ENCODE peak calls at places on chromosome 19, in nine cellular contexts. One of them, this sample, is unnamed.

GRCh38 chr19:5074830-5075394 is 106.0 kb downstream of the KDM4B start:
- DNase-seq in HCT116: no peak
- DNase-seq in H1: no peak
- DNase-seq in esophagus muscularis mucosa: no peak
- DNase-seq in upper lobe of left lung: no peak
- DNase-seq in transverse colon: no peak
- DNase-seq in GM12891: no peak
- DNase-seq in breast epithelium: no peak
- DNase-seq in GM12892: no peak
- DNase-seq in this sample: no peak

GRCh38 chr19:20162821-20163220 is 4.2 kb upstream of the ZNF486 start:
- DNase-seq in HCT116: no peak
- DNase-seq in H1: no peak
- DNase-seq in esophagus muscularis mucosa: no peak
- DNase-seq in upper lobe of left lung: peak
- DNase-seq in transverse colon: no peak
- DNase-seq in GM12891: no peak
- DNase-seq in breast epithelium: no peak
- DNase-seq in GM12892: no peak
- DNase-seq in this sample: peak

GRCh38 chr19:49340865-49341718 is 5.9 kb downstream of the CD37 start:
- DNase-seq in HCT116: no peak
- DNase-seq in H1: no peak
- DNase-seq in esophagus muscularis mucosa: no peak
- DNase-seq in upper lobe of left lung: no peak
- DNase-seq in transverse colon: no peak
- DNase-seq in GM12891: no peak
- DNase-seq in breast epithelium: peak
- DNase-seq in GM12892: no peak
- DNase-seq in this sample: peak

GRCh38 chr19:5339950-5340636 is 519 bp downstream of the PTPRS start:
- DNase-seq in HCT116: no peak
- DNase-seq in H1: no peak
- DNase-seq in esophagus muscularis mucosa: no peak
- DNase-seq in upper lobe of left lung: no peak
- DNase-seq in transverse colon: no peak
- DNase-seq in GM12891: no peak
- DNase-seq in breast epithelium: no peak
- DNase-seq in GM12892: no peak
- DNase-seq in this sample: no peak

GRCh38 chr19:4567584-4568071 is 8.1 kb upstream of the SEMA6B start:
- DNase-seq in HCT116: no peak
- DNase-seq in H1: peak
- DNase-seq in esophagus muscularis mucosa: no peak
- DNase-seq in upper lobe of left lung: peak
- DNase-seq in transverse colon: peak
- DNase-seq in GM12891: no peak
- DNase-seq in breast epithelium: peak
- DNase-seq in GM12892: no peak
- DNase-seq in this sample: peak

GRCh38 chr19:1840541-1841115 is 7.7 kb downstream of the REXO1 start:
- DNase-seq in HCT116: no peak
- DNase-seq in H1: no peak
- DNase-seq in esophagus muscularis mucosa: no peak
- DNase-seq in upper lobe of left lung: no peak
- DNase-seq in transverse colon: no peak
- DNase-seq in GM12891: no peak
- DNase-seq in breast epithelium: no peak
- DNase-seq in GM12892: no peak
- DNase-seq in this sample: peak

GRCh38 chr19:489418-490196 is 6.7 kb upstream of the MADCAM1 start:
- DNase-seq in HCT116: no peak
- DNase-seq in H1: peak
- DNase-seq in esophagus muscularis mucosa: no peak
- DNase-seq in upper lobe of left lung: no peak
- DNase-seq in transverse colon: no peak
- DNase-seq in GM12891: no peak
- DNase-seq in breast epithelium: no peak
- DNase-seq in GM12892: peak
- DNase-seq in this sample: no peak

GRCh38 chr19:3701200-3701599 is 932 bp upstream of the PIP5K1C start:
- DNase-seq in HCT116: no peak
- DNase-seq in H1: no peak
- DNase-seq in esophagus muscularis mucosa: no peak
- DNase-seq in upper lobe of left lung: no peak
- DNase-seq in transverse colon: no peak
- DNase-seq in GM12891: no peak
- DNase-seq in breast epithelium: no peak
- DNase-seq in GM12892: no peak
- DNase-seq in this sample: no peak

GRCh38 chr19:40461669-40462221 is 3.8 kb downstream of the BLVRB start:
- DNase-seq in HCT116: no peak
- DNase-seq in H1: no peak
- DNase-seq in esophagus muscularis mucosa: no peak
- DNase-seq in upper lobe of left lung: peak
- DNase-seq in transverse colon: peak
- DNase-seq in GM12891: no peak
- DNase-seq in breast epithelium: peak
- DNase-seq in GM12892: no peak
- DNase-seq in this sample: peak

GRCh38 chr19:40596608-40597328 is 4.4 kb upstream of the LTBP4 start:
- DNase-seq in HCT116: peak
- DNase-seq in H1: peak
- DNase-seq in esophagus muscularis mucosa: no peak
- DNase-seq in upper lobe of left lung: peak
- DNase-seq in transverse colon: peak
- DNase-seq in GM12891: no peak
- DNase-seq in breast epithelium: no peak
- DNase-seq in GM12892: no peak
- DNase-seq in this sample: no peak

GRCh38 chr19:9673912-9674668 is 810 bp downstream of the ZNF562 start:
- DNase-seq in HCT116: peak
- DNase-seq in H1: no peak
- DNase-seq in esophagus muscularis mucosa: no peak
- DNase-seq in upper lobe of left lung: no peak
- DNase-seq in transverse colon: no peak
- DNase-seq in GM12891: no peak
- DNase-seq in breast epithelium: no peak
- DNase-seq in GM12892: no peak
- DNase-seq in this sample: no peak

GRCh38 chr19:29216021-29216420 is 3.1 kb upstream of the UQCRFS1 start:
- DNase-seq in HCT116: no peak
- DNase-seq in H1: no peak
- DNase-seq in esophagus muscularis mucosa: no peak
- DNase-seq in upper lobe of left lung: no peak
- DNase-seq in transverse colon: no peak
- DNase-seq in GM12891: no peak
- DNase-seq in breast epithelium: no peak
- DNase-seq in GM12892: no peak
- DNase-seq in this sample: no peak

GRCh38 chr19:28532765-28533341 is 680.1 kb downstream of the UQCRFS1 start:
- DNase-seq in HCT116: no peak
- DNase-seq in H1: no peak
- DNase-seq in esophagus muscularis mucosa: no peak
- DNase-seq in upper lobe of left lung: no peak
- DNase-seq in transverse colon: no peak
- DNase-seq in GM12891: no peak
- DNase-seq in breast epithelium: no peak
- DNase-seq in GM12892: no peak
- DNase-seq in this sample: no peak

GRCh38 chr19:33819875-33820781 is 23.5 kb downstream of the KCTD15 start:
- DNase-seq in HCT116: no peak
- DNase-seq in H1: peak
- DNase-seq in esophagus muscularis mucosa: no peak
- DNase-seq in upper lobe of left lung: peak
- DNase-seq in transverse colon: peak
- DNase-seq in GM12891: no peak
- DNase-seq in breast epithelium: no peak
- DNase-seq in GM12892: no peak
- DNase-seq in this sample: peak

GRCh38 chr19:40057166-40057565 is 1.1 kb upstream of the ZNF780B start:
- DNase-seq in HCT116: no peak
- DNase-seq in H1: no peak
- DNase-seq in esophagus muscularis mucosa: no peak
- DNase-seq in upper lobe of left lung: no peak
- DNase-seq in transverse colon: no peak
- DNase-seq in GM12891: no peak
- DNase-seq in breast epithelium: no peak
- DNase-seq in GM12892: no peak
- DNase-seq in this sample: no peak

GRCh38 chr19:18408053-18408476 is 10.6 kb upstream of the LRRC25 start:
- DNase-seq in HCT116: no peak
- DNase-seq in H1: peak
- DNase-seq in esophagus muscularis mucosa: no peak
- DNase-seq in upper lobe of left lung: peak
- DNase-seq in transverse colon: peak
- DNase-seq in GM12891: no peak
- DNase-seq in breast epithelium: no peak
- DNase-seq in GM12892: no peak
- DNase-seq in this sample: peak

GRCh38 chr19:33388231-33388816 is 14.8 kb downstream of the CEBPG start:
- DNase-seq in HCT116: no peak
- DNase-seq in H1: no peak
- DNase-seq in esophagus muscularis mucosa: no peak
- DNase-seq in upper lobe of left lung: peak
- DNase-seq in transverse colon: no peak
- DNase-seq in GM12891: peak
- DNase-seq in breast epithelium: peak
- DNase-seq in GM12892: peak
- DNase-seq in this sample: no peak

DNA sequence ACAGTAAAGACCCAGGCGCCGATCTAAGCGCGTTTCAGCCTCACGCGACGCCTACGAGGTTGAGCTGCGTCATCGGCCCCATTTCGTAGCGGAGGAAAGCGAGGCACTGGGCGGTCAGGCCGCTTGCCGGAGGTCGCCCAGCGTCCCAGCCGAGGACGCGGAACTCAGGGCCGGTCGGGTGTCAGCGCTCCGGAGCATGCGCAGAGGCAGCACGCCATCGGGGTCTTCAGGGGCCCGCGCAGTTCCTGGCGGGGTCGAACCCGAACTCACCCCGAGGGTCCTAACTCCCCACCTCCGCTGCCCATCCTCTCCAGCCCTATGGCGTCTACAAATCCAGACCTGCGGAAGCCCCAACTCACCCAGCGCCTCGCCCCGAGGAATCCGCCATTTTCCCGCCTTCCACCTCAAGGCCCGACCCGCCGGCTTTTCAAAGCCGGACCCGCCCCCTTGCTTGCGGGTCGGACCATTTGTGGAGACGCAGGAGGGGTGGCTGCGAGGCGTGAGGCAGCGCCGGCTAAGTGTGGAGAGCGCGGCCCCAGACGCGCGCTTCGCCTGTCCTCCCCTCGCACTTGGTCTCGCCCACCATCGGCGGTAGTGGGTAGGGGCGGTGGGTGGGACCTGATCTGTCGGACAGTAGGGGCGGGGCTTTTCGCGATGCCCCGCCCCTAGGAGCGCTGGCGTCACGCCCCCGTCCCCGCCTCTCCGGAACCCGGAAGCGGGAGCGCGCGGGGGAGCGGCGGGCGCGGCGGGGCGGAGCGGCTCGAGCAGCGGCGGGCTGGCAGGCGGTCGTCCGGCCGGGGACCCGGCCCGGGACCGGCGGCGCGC is at the start of the genes HAUS8 and MYO9B:
- DNase-seq in HCT116: peak
- DNase-seq in H1: peak
- DNase-seq in esophagus muscularis mucosa: peak
- DNase-seq in upper lobe of left lung: peak
- DNase-seq in transverse colon: peak
- DNase-seq in GM12891: peak
- DNase-seq in breast epithelium: peak
- DNase-seq in GM12892: peak
- DNase-seq in this sample: peak
- TF ChIP-seq POLR2A in HCT116: peak
- TF ChIP-seq POLR2A in H1: no peak
- TF ChIP-seq POLR2A in esophagus muscularis mucosa: no peak
- TF ChIP-seq POLR2A in upper lobe of left lung: no peak
- TF ChIP-seq POLR2A in transverse colon: no peak
- TF ChIP-seq POLR2A in GM12891: peak
- TF ChIP-seq POLR2A in breast epithelium: no peak
- TF ChIP-seq POLR2A in GM12892: peak
- TF ChIP-seq POLR2A in this sample: peak

GRCh38 chr19:51020988-51021651 is 1.6 kb upstream of the KLK10 start:
- DNase-seq in HCT116: no peak
- DNase-seq in H1: no peak
- DNase-seq in esophagus muscularis mucosa: no peak
- DNase-seq in upper lobe of left lung: no peak
- DNase-seq in transverse colon: no peak
- DNase-seq in GM12891: no peak
- DNase-seq in breast epithelium: no peak
- DNase-seq in GM12892: no peak
- DNase-seq in this sample: no peak
- TF ChIP-seq POLR2AphosphoS5 in HCT116: no peak
- TF ChIP-seq POLR2AphosphoS5 in H1: no peak
- TF ChIP-seq POLR2AphosphoS5 in esophagus muscularis mucosa: no peak
- TF ChIP-seq POLR2AphosphoS5 in upper lobe of left lung: no peak
- TF ChIP-seq POLR2AphosphoS5 in transverse colon: no peak
- TF ChIP-seq POLR2AphosphoS5 in GM12891: no peak
- TF ChIP-seq POLR2AphosphoS5 in breast epithelium: no peak
- TF ChIP-seq POLR2AphosphoS5 in GM12892: no peak
- TF ChIP-seq POLR2AphosphoS5 in this sample: no peak

GRCh38 chr19:42283248-42284065 is 14.4 kb downstream of the CIC start:
- DNase-seq in HCT116: peak
- DNase-seq in H1: peak
- DNase-seq in esophagus muscularis mucosa: peak
- DNase-seq in upper lobe of left lung: peak
- DNase-seq in transverse colon: peak
- DNase-seq in GM12891: peak
- DNase-seq in breast epithelium: peak
- DNase-seq in GM12892: peak
- DNase-seq in this sample: peak
- TF ChIP-seq POLR2A in HCT116: no peak
- TF ChIP-seq POLR2A in H1: no peak
- TF ChIP-seq POLR2A in esophagus muscularis mucosa: peak
- TF ChIP-seq POLR2A in upper lobe of left lung: no peak
- TF ChIP-seq POLR2A in transverse colon: peak
- TF ChIP-seq POLR2A in GM12891: peak
- TF ChIP-seq POLR2A in breast epithelium: peak
- TF ChIP-seq POLR2A in GM12892: no peak
- TF ChIP-seq POLR2A in this sample: peak

DNA sequence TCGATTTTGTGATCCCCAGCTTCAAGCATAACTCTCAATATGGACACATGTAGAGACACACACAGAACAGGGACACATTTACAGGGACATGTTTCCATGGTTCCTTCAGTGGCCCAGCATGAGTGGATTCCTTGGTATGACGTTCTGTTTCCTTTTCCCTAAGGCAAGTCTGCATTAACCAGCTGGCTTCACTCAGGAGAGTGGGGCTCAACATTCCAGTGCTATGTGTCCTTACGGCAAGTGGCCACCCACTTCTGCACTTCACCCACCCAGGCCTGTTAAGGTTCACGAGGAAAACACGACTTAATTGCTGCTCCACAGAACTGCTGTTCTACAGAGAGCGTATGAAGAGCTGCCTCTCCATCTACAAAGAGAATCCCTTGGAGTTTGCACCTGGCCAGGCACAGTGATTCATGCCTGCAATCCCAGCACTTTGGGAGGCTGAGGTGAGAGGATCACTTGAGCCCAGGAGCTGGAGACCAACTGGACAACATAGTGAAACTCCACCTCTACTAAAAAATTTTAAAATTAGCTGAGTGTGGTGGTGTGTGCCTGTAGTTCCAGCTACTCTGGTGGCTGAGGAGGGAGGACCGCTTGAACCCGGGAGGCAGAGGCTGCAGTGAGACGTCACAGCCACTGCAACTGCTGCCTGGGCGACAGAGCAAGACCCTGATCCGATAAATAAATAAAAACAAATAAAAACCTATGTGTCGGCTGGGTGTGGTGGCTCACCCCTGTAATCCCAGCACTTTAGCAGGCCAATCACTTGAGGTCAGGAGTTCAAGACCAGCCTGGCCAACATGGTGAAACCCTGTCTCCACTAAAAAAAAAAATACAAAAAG is 32.5 kb downstream of the BRD4 start:
- DNase-seq in HCT116: no peak
- DNase-seq in H1: no peak
- DNase-seq in esophagus muscularis mucosa: no peak
- DNase-seq in upper lobe of left lung: no peak
- DNase-seq in transverse colon: no peak
- DNase-seq in GM12891: no peak
- DNase-seq in breast epithelium: no peak
- DNase-seq in GM12892: no peak
- DNase-seq in this sample: peak
- TF ChIP-seq POLR2AphosphoS5 in HCT116: no peak
- TF ChIP-seq POLR2AphosphoS5 in H1: no peak
- TF ChIP-seq POLR2AphosphoS5 in esophagus muscularis mucosa: no peak
- TF ChIP-seq POLR2AphosphoS5 in upper lobe of left lung: peak
- TF ChIP-seq POLR2AphosphoS5 in transverse colon: no peak
- TF ChIP-seq POLR2AphosphoS5 in GM12891: no peak
- TF ChIP-seq POLR2AphosphoS5 in breast epithelium: no peak
- TF ChIP-seq POLR2AphosphoS5 in GM12892: no peak
- TF ChIP-seq POLR2AphosphoS5 in this sample: peak

This sample was measured in spleen.